ENCODE peak calls at places on chromosomes 7 and 10, in four cellular contexts. C, S, F and I are unnamed samples.

GRCh38 chr7:105614341-105614840 is 33.1 kb upstream of the EFCAB10 start:
- DNase-seq in C (no peak), S (no peak), F (no peak), I (no peak)

GRCh38 chr10:23613900-23614299 is 175.0 kb downstream of the OTUD1 start:
- DNase-seq in C (no peak), S (no peak), F (no peak), I (no peak)

GRCh38 chr10:62454696-62455451 is 80.7 kb downstream of the ZNF365 start:
- DNase-seq in C (peak; percentile 91), S (no peak), F (no peak), I (no peak)

GRCh38 chr7:2037805-2038635 is 194.7 kb downstream of the MAD1L1 start:
- DNase-seq in C (peak; percentile 29), S (no peak), F (peak; percentile 17), I (peak; percentile 45)

GRCh38 chr7:39949980-39950472 is at the start of gene CDK13:
- DNase-seq in C (peak; percentile 74), S (peak; percentile 87), F (peak; percentile 95), I (peak; percentile 98)

GRCh38 chr7:116230191-116231005 is 20.1 kb downstream of the TES start:
- DNase-seq in C (no peak), S (no peak), F (no peak), I (no peak)

GRCh38 chr7:138049505-138050116 is 26.6 kb upstream of the AKR1D1 start:
- DNase-seq in C (no peak), S (no peak), F (no peak), I (no peak)

GRCh38 chr7:139647085-139647484 is 123.6 kb downstream of the CLEC2L start:
- DNase-seq in C (no peak), S (no peak), F (no peak), I (peak; percentile 60)

GRCh38 chr10:61897671-61898434 is 3.6 kb upstream of the ARID5B start:
- DNase-seq in C (peak; percentile 59), S (no peak), F (no peak), I (no peak)

GRCh38 chr7:77799078-77799964 is 748 bp downstream of the PHTF2 start:
- DNase-seq in C (peak; percentile 36), S (peak; percentile 28), F (peak; percentile 24), I (peak; percentile 24)

GRCh38 chr7:48289661-48290060 is 118.4 kb downstream of the ABCA13 start:
- DNase-seq in C (no peak), S (no peak), F (no peak), I (no peak)

GRCh38 chr7:150944066-150945042 is 33.8 kb downstream of the KCNH2 start:
- DNase-seq in C (no peak), S (no peak), F (no peak), I (no peak)

GRCh38 chr7:94655562-94655883 is 410 bp downstream of the SGCE start:
- DNase-seq in C (peak; percentile 15), S (no peak), F (no peak), I (no peak)

GRCh38 chr7:30511973-30512662 is 7.5 kb upstream of the GGCT start:
- DNase-seq in C (no peak), S (no peak), F (no peak), I (no peak)

GRCh38 chr10:17200885-17201164 is 647 bp downstream of the TRDMT1 start:
- DNase-seq in C (peak; percentile 59), S (peak; percentile 69), F (peak; percentile 46), I (no peak)

GRCh38 chr7:68043546-68043945 is 1046.9 kb downstream of the TYW1 start:
- DNase-seq in C (no peak), S (no peak), F (no peak), I (no peak)

GRCh38 chr10:78248651-78249464 is 215.2 kb downstream of the RPS24 start:
- DNase-seq in C (peak; percentile 96), S (no peak), F (no peak), I (no peak)

GRCh38 chr10:43197834-43198681 is 59.8 kb downstream of the CSGALNACT2 start:
- DNase-seq in C (no peak), S (no peak), F (no peak), I (no peak)